ENCODE peak calls at places on chromosomes 3 and 15, in four cellular contexts. E, I, N and J are unnamed samples.

GRCh38 chr15:52653451-52653964 is 25.7 kb downstream of the ATOSA start:
- DNase-seq in E (no peak), I (no peak), N (no peak), J (peak)

GRCh38 chr15:48602358-48603122 is 43.0 kb downstream of the FBN1 start:
- DNase-seq in E (no peak), I (no peak), N (no peak), J (peak)

GRCh38 chr15:98451268-98451667 is 197.1 kb upstream of the IGF1R start:
- DNase-seq in E (no peak), I (no peak), N (no peak), J (no peak)

GRCh38 chr3:106473576-106474506 is 605.0 kb upstream of the CBLB start:
- DNase-seq in E (no peak), I (no peak), N (no peak), J (no peak)

GRCh38 chr3:146163584-146163983 is 2.6 kb upstream of the PLOD2 start:
- DNase-seq in E (no peak), I (no peak), N (no peak), J (peak)

GRCh38 chr15:79431636-79432344 is at the start of gene MINAR1:
- DNase-seq in E (no peak), I (no peak), N (peak), J (peak)

GRCh38 chr3:186239321-186239720 is 122.7 kb downstream of the DGKG start:
- DNase-seq in E (no peak), I (no peak), N (no peak), J (no peak)

GRCh38 chr15:90178468-90179435 is 22.4 kb upstream of the SEMA4B start:
- DNase-seq in E (peak), I (no peak), N (no peak), J (no peak)

GRCh38 chr3:151351216-151351615 is 21.9 kb upstream of the P2RY13 start:
- DNase-seq in E (no peak), I (no peak), N (no peak), J (no peak)

GRCh38 chr15:58584789-58585461 is 153.1 kb downstream of the LIPC start:
- DNase-seq in E (no peak), I (peak), N (no peak), J (no peak)

GRCh38 chr3:141539441-141540187 is 52.8 kb downstream of the RASA2 start:
- DNase-seq in E (no peak), I (no peak), N (no peak), J (peak)

GRCh38 chr15:79967331-79968182 is 3.4 kb downstream of the BCL2A1 start:
- DNase-seq in E (no peak), I (no peak), N (no peak), J (no peak)

GRCh38 chr3:135905058-135905724 is 60.3 kb upstream of the PPP2R3A start:
- DNase-seq in E (no peak), I (no peak), N (no peak), J (peak)

GRCh38 chr3:162865466-162865865 is 1368.9 kb downstream of the OTOL1 start:
- DNase-seq in E (no peak), I (no peak), N (no peak), J (no peak)

GRCh38 chr3:25155696-25156471 is 272.2 kb upstream of the RARB start:
- DNase-seq in E (no peak), I (no peak), N (peak), J (no peak)

GRCh38 chr3:125300416-125300815 is 74.7 kb downstream of the ZNF148 start:
- DNase-seq in E (no peak), I (no peak), N (no peak), J (peak)

GRCh38 chr3:25372167-25372566 is 55.9 kb upstream of the RARB start:
- DNase-seq in E (no peak), I (no peak), N (no peak), J (no peak)

GRCh38 chr15:78298983-78299301 is 467 bp downstream of the SKIC8 start:
- DNase-seq in E (no peak), I (no peak), N (no peak), J (peak)

GRCh38 chr3:39216176-39216790 is 23.9 kb upstream of the XIRP1 start:
- DNase-seq in E (peak), I (no peak), N (no peak), J (no peak)

GRCh38 chr15:57198654-57199241 is 177.6 kb upstream of the CGNL1 start:
- DNase-seq in E (no peak), I (no peak), N (peak), J (no peak)

GRCh38 chr3:46713898-46714552 is 3.6 kb downstream of the PRSS50 start:
- DNase-seq in E (peak), I (no peak), N (no peak), J (no peak)
- TF ChIP-seq RCOR1 in E (no peak), I (no peak), N (no peak), J (no peak)

DNA sequence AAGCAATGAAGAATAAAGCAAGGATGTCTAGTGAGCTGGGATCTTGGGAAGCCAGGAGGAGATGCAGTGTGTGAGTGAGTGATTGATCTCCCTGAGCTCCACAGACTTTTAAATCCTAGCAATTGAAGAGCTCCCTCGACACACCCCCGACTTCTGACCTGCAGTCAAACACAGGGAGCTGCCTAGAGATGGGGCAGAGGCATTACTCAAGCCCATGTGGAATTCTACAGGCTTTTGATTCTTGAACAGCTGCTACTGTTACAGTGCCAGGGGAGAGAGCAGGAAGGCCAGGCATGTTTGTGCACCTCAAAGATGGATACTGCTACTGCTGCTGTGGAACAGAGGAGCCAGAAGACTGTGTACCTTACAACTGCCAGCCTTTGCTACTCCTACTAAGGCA is 1403.1 kb upstream of the ALCAM start:
- DNase-seq in E (no peak), I (no peak), N (no peak), J (no peak)
- H2AFZ ChIP-seq in E (no peak), I (no peak), N (no peak), J (no peak)

DNA sequence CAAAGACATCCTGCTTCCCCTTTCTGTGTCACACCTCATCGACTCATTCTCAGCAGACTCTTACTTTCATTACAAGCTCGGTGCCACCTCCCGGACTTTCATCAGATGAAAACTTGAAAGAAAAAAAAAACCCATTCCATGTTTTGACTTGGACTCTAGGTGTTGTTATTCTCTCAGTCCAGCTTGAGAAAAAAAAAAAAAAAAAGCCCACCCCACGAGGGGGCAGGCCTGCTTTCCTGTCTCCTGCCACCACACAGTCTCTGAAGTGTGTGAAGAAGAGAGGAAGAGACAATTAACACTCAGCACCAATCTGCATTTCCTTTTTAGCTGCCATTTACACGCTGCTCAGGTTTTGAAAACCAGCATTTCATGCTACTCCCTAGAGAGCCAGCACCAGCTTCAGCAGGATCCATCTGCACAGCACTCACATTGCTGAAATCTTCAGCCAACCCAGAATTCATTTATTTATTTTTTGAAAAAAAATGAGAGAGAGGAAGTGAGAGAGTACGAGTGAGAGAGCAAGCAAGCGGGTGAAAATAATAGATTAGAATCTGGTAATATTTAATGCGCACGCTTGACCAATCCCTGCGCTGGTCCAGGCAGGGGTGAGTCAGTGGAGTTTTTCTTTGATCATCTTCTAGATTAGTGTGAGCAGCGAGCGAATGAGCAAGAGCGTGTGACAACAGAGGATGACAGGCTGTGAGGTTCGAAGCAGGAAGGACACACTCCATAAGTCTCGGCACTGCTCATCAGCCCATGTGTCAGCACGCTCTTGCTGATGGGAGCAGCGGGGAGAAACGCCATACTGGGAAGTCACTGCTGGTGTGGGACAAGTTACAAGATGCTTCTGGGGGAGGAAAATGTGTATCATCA is 23.5 kb downstream of the ZNF80 start:
- DNase-seq in E (peak), I (no peak), N (peak), J (peak)
- TF ChIP-seq RCOR1 in E (no peak), I (no peak), N (no peak), J (no peak)

DNA sequence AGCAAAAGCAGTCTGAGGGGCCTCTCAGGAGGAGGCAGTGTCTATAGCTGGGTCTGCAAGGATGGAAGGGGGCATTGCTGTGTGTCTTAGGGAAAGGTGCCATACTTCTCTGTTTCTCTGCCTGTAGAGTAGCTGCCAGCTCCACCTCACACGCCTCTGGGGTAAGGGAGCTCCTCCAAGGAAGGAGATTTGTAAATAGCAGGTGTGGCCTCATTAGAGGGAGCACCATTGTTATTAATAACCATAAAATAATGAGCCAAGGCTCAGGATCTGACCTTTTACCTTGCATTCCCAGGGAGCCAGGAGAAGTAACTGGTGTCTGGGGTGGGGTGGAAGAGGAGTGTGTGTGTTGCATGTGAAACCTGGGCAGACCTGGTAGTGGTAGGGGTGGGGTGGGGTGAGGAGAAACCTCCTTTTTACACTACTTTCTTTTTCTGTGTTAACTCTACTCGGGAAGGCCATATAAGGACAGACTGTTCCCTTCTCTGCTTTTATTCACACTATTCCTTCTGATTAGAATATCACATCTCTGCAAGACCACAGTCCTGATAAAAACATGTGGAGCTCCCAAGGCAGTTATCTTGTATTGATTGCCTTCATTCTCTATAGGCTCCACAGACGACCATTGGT is 2.2 kb upstream of the C15orf39 start:
- DNase-seq in E (no peak), I (no peak), N (no peak), J (no peak)
- H2AFZ ChIP-seq in E (no peak), I (no peak), N (no peak), J (no peak)

GRCh38 chr3:175273573-175273972 is 414.4 kb downstream of the NAALADL2 start:
- DNase-seq in E (no peak), I (no peak), N (no peak), J (no peak)

GRCh38 chr3:175274056-175274455 is 414.9 kb downstream of the NAALADL2 start:
- DNase-seq in E (peak), I (no peak), N (no peak), J (no peak)

GRCh38 chr3:175266993-175267960 is 408.1 kb downstream of the NAALADL2 start:
- DNase-seq in E (no peak), I (no peak), N (no peak), J (peak)

GRCh38 chr3:175269394-175269793 is 410.3 kb downstream of the NAALADL2 start:
- DNase-seq in E (no peak), I (no peak), N (no peak), J (no peak)

GRCh38 chr3:175270199-175270837 is 411.2 kb downstream of the NAALADL2 start:
- DNase-seq in E (no peak), I (no peak), N (peak), J (peak)
- TF ChIP-seq RCOR1 in E (no peak), I (no peak), N (peak), J (no peak)

DNA sequence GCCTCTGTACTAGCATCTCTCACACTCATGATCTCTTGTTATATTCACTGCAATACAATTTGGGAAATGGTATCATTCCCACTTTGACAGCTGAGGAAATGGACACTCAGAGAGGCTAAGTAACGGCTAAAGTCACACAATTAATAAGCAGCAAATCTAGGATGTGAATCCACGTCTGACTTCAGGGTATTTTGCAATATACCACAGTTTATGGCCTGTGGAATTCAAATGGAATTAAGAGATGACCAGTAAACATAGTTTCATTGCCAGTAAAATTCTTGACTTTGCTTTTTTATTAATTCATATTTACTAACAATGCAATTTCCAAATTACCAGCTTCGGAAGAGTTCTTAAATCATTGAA is 61.1 kb downstream of the CCNL1 start:
- DNase-seq in E (no peak), I (no peak), N (no peak), J (peak)
- H2AFZ ChIP-seq in E (no peak), I (no peak), N (no peak), J (no peak)